ENCODE peak calls at places on chromosomes 16 and 17, in seven cellular contexts. Q is astrocyte of the cerebellum, E is heart right ventricle, S is fibroblast of lung, W is mucosa of descending colon, L is tibial artery, X is skeletal muscle cell. O is an unnamed sample.

GRCh38 chr16:21263640-21264211 is 14.4 kb downstream of the CRYM start:
- DNase-seq in W (peak), Q (no peak), E (no peak), S (peak), L (no peak), X (no peak), O (peak)

GRCh38 chr16:27748868-27749546 is 199.1 kb downstream of the KATNIP start:
- DNase-seq in W (peak), S (peak), L (no peak), X (no peak), E (peak), Q (peak), O (peak)

GRCh38 chr17:27892866-27893769 is at the start of gene LYRM9:
- DNase-seq in W (peak), E (peak), X (peak), S (peak), L (peak), Q (peak), O (peak)

GRCh38 chr16:79651363-79651762 is 50.8 kb upstream of the MAF start:
- DNase-seq in E (peak), Q (peak), W (peak), X (no peak), S (peak), L (peak), O (peak)

GRCh38 chr17:62876664-62877411 is 68.7 kb upstream of the MARCHF10 start:
- DNase-seq in E (no peak), L (no peak), X (no peak), S (peak), W (no peak), Q (peak), O (no peak)

GRCh38 chr16:77435240-77435819 is 496 bp upstream of the ADAMTS18 start:
- DNase-seq in X (no peak), W (no peak), S (no peak), L (no peak), Q (no peak), E (no peak), O (no peak)

GRCh38 chr17:42796066-42796758 is 2.3 kb downstream of the COA3 start:
- DNase-seq in Q (no peak), S (no peak), E (no peak), L (no peak), W (no peak), X (no peak), O (no peak)

GRCh38 chr16:74577882-74578366 is 29.0 kb downstream of the GLG1 start:
- DNase-seq in E (no peak), X (no peak), S (peak), Q (no peak), W (no peak), L (no peak), O (peak)

GRCh38 chr17:8662076-8662831 is 31.7 kb upstream of the MYH10 start:
- DNase-seq in X (no peak), W (no peak), S (no peak), Q (no peak), E (no peak), L (no peak), O (no peak)

GRCh38 chr17:5430413-5430999 is 8.4 kb downstream of the C1QBP start:
- DNase-seq in S (no peak), W (no peak), X (no peak), Q (no peak), E (no peak), L (no peak), O (no peak)

GRCh38 chr16:51526622-51527021 is 375.6 kb upstream of the SALL1 start:
- DNase-seq in L (no peak), W (no peak), S (no peak), X (no peak), E (no peak), Q (no peak), O (no peak)

GRCh38 chr16:54928421-54929089 is 2.1 kb upstream of the IRX5 start:
- DNase-seq in L (peak), X (no peak), Q (no peak), W (peak), E (peak), S (peak), O (no peak)

GRCh38 chr17:3647769-3648540 is 11.4 kb downstream of the CTNS start:
- DNase-seq in L (no peak), E (peak), S (peak), Q (no peak), W (peak), X (no peak), O (no peak)

GRCh38 chr17:28344435-28344901 is 8.9 kb downstream of the TNFAIP1 start:
- DNase-seq in W (no peak), L (no peak), E (no peak), Q (no peak), S (no peak), X (no peak), O (no peak)

GRCh38 chr17:73290399-73291259 is 21.2 kb downstream of the CDC42EP4 start:
- DNase-seq in L (no peak), Q (no peak), S (no peak), W (no peak), X (no peak), E (no peak), O (no peak)

GRCh38 chr16:81261049-81261648 is 22.7 kb downstream of the BCO1 start:
- DNase-seq in S (no peak), L (no peak), X (no peak), W (peak), E (no peak), Q (no peak), O (no peak)

DNA sequence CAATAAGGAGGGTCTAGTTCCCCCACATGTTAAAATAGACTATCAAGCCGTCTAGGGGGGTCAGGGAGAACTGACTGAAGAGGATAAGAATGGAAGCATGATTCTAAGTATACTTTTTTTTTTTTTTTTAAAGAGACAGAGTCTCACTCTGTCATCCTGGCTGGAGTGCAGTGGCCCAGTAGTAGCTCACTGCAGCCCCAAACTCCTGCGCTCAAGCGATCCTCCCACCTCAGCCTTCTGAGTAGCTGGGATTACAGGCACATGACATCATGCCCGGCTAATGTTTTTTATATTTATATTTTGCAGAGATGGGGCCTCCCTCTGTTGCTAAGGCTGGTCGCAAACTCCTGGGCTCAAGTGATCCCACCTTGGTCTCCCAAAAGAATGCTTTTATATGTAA is 14.2 kb downstream of the AMFR start:
- DNase-seq in S (no peak), Q (no peak), W (no peak), X (no peak), L (no peak), E (no peak), O (no peak)
- H3K4me3 ChIP-seq in S (no peak), Q (no peak), W (no peak), X (no peak), L (no peak), E (no peak), O (no peak)

GRCh38 chr17:31369266-31369665 is 22.2 kb upstream of the RAB11FIP4 start:
- DNase-seq in Q (peak), W (no peak), E (no peak), X (no peak), L (no peak), S (peak), O (no peak)
- H3K4me3 ChIP-seq in Q (no peak), W (no peak), E (no peak), X (no peak), L (no peak), S (no peak), O (no peak)

DNA sequence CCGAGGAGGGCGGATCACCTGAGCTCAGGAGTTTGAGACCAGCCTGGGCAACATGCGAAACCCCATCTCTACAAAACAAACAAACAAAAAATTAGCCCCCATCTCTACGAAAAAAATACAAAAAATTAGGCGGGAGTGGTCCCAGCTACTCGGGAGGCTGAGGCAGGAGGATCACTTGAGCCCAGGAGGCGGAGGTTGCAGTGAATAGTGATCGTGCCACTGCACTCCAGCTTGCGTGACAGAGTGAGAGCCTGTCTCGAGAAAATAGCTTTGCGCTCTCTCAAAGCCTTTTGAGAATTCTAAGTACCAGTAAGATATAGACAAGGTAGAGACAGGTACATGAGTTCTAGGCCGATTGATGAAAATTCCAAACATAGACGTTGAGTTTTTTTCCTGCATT is 2.0 kb downstream of the SOCS7 start:
- DNase-seq in Q (no peak), S (no peak), W (no peak), E (no peak), X (no peak), L (no peak), O (no peak)
- H3K4me3 ChIP-seq in Q (peak), S (no peak), W (no peak), E (peak), X (peak), L (peak), O (peak)

GRCh38 chr17:7570351-7570750 is 8.6 kb downstream of the SENP3 start:
- DNase-seq in S (no peak), X (no peak), Q (no peak), L (no peak), W (no peak), E (no peak), O (no peak)
- H3K4me3 ChIP-seq in S (no peak), X (no peak), Q (no peak), L (no peak), W (no peak), E (no peak), O (no peak)

GRCh38 chr17:35569405-35569804 is 8.8 kb upstream of the SLFN14 start:
- DNase-seq in L (no peak), W (no peak), X (no peak), S (no peak), Q (no peak), E (no peak), O (no peak)

GRCh38 chr17:35568561-35568960 is 7.9 kb upstream of the SLFN14 start:
- DNase-seq in L (no peak), S (peak), W (no peak), X (no peak), E (no peak), Q (no peak), O (no peak)

DNA sequence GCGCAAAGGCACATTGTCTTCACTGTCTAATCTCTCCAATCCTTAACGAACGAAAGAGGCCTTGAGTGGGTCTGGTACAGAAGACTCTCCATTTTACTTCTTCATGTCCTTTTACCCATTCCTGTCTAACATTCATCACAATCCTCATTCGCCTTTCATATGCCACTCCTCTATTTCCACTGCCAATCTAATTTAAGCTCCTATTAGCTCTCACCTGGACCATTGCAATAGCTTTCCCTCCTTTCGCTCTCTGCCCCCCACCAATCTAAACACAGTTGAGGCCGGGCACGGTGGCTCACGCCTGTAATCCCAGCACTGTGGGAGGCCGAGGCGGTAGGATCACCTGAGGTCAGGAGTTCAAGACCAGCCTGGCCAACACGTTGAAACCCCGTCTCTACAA is 6.3 kb upstream of the SLFN14 start:
- DNase-seq in L (no peak), X (no peak), Q (no peak), W (no peak), S (no peak), E (no peak), O (no peak)
- H3K4me3 ChIP-seq in L (peak), X (peak), Q (no peak), W (no peak), S (no peak), E (peak), O (no peak)

DNA sequence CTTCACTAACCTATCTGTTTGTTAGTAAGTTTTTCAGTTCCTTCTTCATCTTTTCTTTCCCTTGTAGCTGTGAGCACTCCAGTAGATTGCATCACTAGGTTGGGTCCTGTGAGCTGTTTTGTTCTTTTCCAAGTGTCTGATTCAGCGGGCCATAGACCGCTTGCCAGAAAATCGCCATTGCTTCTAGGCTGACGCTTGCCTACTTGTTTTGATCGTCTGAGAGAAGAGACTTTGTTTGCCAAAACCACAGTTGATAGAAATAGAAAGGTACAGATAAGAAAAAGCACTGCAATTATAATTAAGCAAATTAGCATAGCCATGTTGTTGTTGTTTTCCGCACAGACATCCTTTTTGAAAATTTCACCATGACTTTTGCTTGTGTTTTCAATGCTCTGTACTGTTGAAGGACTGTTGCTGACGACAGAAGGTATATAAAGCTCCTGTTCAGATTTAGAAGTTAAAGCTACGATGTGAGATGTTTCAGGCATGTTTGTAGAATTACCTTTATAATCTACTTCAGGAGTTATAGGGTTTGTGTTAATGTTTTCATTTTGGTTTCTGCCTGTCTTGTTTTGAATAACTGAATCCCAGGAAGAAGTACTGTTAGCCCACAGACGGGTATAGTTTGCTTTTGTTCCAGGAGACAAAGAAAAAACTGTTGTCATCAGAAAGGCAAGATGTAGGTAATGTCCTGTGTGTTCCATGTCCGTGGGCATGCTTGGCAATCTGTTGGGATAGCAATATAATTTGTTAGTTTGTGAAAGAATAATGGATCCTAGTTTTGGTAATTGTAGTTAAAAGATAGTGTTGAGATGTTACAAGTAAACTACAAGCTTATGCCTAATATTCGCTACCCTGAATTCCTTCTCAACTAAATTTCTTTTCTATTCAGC is 2.9 kb downstream of the EVI2A start:
- DNase-seq in S (peak), W (peak), X (peak), Q (peak), L (peak), E (peak), O (peak)
- H3K4me3 ChIP-seq in S (no peak), W (no peak), X (no peak), Q (peak), L (no peak), E (peak), O (no peak)

O was measured in AG09309.